ENCODE peak calls at places on chromosomes 7 and 10, in ten cellular contexts. L, H, P, T, N, M, C, Q, I and S are unnamed samples.

GRCh38 chr7:151590801-151591771 is 71.4 kb upstream of the RHEB start:
- DNase-seq in L (no peak), H (no peak), P (no peak), T (no peak), N (no peak), M (no peak), C (no peak), Q (no peak), I (no peak), S (no peak)

GRCh38 chr10:133617196-133617595 is 9.4 kb downstream of the FRG2B start:
- DNase-seq in L (no peak), H (no peak), P (no peak), T (no peak), N (no peak), M (no peak), C (no peak), Q (no peak), I (no peak), S (no peak)

GRCh38 chr7:157495594-157495993 is 158.8 kb downstream of the DNAJB6 start:
- DNase-seq in L (no peak), H (no peak), P (peak), T (no peak), N (no peak), M (no peak), C (no peak), Q (peak), I (peak), S (no peak)

GRCh38 chr10:77328272-77328816 is 309.3 kb downstream of the KCNMA1 start:
- DNase-seq in L (no peak), H (no peak), P (no peak), T (no peak), N (no peak), M (no peak), C (no peak), Q (peak), I (no peak), S (no peak)

GRCh38 chr7:120794100-120794729 is 63.7 kb downstream of the TSPAN12 start:
- DNase-seq in L (no peak), H (no peak), P (no peak), T (no peak), N (no peak), M (no peak), C (no peak), Q (no peak), I (no peak), S (no peak)

GRCh38 chr10:29160110-29160669 is 128.7 kb upstream of the LYZL1 start:
- DNase-seq in L (no peak), H (no peak), P (no peak), T (no peak), N (no peak), M (no peak), C (no peak), Q (no peak), I (no peak), S (peak)

GRCh38 chr7:2544541-2545188 is 10.7 kb downstream of the BRAT1 start:
- DNase-seq in L (peak), H (no peak), P (peak), T (no peak), N (peak), M (no peak), C (no peak), Q (no peak), I (no peak), S (no peak)

GRCh38 chr7:156984209-156984891 is 26.1 kb downstream of the MNX1 start:
- DNase-seq in L (peak), H (no peak), P (no peak), T (no peak), N (no peak), M (peak), C (no peak), Q (no peak), I (no peak), S (no peak)

GRCh38 chr7:84704380-84704779 is 482.5 kb downstream of the SEMA3D start:
- DNase-seq in L (no peak), H (no peak), P (no peak), T (no peak), N (no peak), M (no peak), C (no peak), Q (no peak), I (no peak), S (peak)

GRCh38 chr7:191105-192034 is 1.0 kb upstream of the FAM20C start:
- DNase-seq in L (peak), H (no peak), P (peak), T (no peak), N (no peak), M (peak), C (no peak), Q (no peak), I (no peak), S (peak)

GRCh38 chr7:28054531-28055160 is 125.9 kb downstream of the JAZF1 start:
- DNase-seq in L (peak), H (no peak), P (no peak), T (no peak), N (no peak), M (no peak), C (no peak), Q (no peak), I (no peak), S (peak)

GRCh38 chr10:28714401-28715053 is 37.2 kb downstream of the BAMBI start:
- DNase-seq in L (no peak), H (no peak), P (no peak), T (no peak), N (no peak), M (no peak), C (no peak), Q (no peak), I (no peak), S (no peak)

GRCh38 chr10:87750001-87750651 is 67.9 kb downstream of the ATAD1 start:
- DNase-seq in L (no peak), H (no peak), P (no peak), T (no peak), N (no peak), M (no peak), C (no peak), Q (no peak), I (no peak), S (no peak)
- TF ChIP-seq EP300 in L (peak), H (no peak), P (no peak), T (no peak), N (no peak), M (no peak), C (no peak), Q (no peak), I (no peak), S (no peak)

DNA sequence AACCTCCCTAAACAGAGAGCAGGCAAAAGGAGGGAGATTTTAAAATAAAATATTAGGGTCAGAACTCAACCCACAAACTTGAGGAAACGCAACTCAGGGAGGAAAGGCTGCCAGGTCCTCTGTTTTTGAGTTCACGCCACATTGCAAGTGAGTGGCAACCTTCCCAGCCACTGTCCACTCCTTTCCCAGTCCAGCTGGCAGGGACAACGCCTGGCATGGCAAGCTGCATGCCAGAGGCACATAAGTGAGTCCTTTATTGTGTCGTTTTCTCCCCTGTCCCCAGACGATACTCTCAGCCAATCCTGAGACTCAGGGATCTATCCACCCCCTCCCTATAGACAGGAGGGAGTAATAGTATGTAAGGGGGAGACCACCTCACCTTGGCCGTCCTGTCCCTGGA is 22.4 kb downstream of the FBXW4 start:
- DNase-seq in L (no peak), H (peak), P (no peak), T (peak), N (no peak), M (no peak), C (no peak), Q (no peak), I (no peak), S (no peak)
- TF ChIP-seq EP300 in L (no peak), H (no peak), P (no peak), T (no peak), N (no peak), M (no peak), C (no peak), Q (no peak), I (no peak), S (no peak)

GRCh38 chr10:86775056-86775858 is 18.8 kb downstream of the BMPR1A start:
- DNase-seq in L (peak), H (no peak), P (no peak), T (no peak), N (no peak), M (no peak), C (no peak), Q (no peak), I (peak), S (peak)
- TF ChIP-seq EP300 in L (no peak), H (no peak), P (no peak), T (no peak), N (no peak), M (no peak), C (no peak), Q (no peak), I (no peak), S (no peak)

GRCh38 chr7:144378651-144379050 is 23.4 kb downstream of the ARHGEF5 start:
- DNase-seq in L (no peak), H (no peak), P (peak), T (no peak), N (no peak), M (no peak), C (no peak), Q (no peak), I (no peak), S (no peak)
- TF ChIP-seq EP300 in L (no peak), H (no peak), P (no peak), T (no peak), N (no peak), M (no peak), C (no peak), Q (no peak), I (no peak), S (no peak)

GRCh38 chr7:116862234-116863167 is at the start of gene CAPZA2:
- DNase-seq in L (peak), H (peak), P (peak), T (peak), N (peak), M (peak), C (peak), Q (peak), I (peak), S (peak)
- TF ChIP-seq EP300 in L (peak), H (no peak), P (no peak), T (peak), N (no peak), M (no peak), C (peak), Q (peak), I (no peak), S (no peak)